ENCODE peak calls at places on chromosomes 16 and 17, in seven cellular contexts. W is stimulated activated CD4-positive, alpha-beta T cell treated with anti-CD3 and anti-CD28 coated beads, Interleukin-2, amount 100 ng/mL, for 4 hours; A is GM04504; O is G401; X is HCT116; F is T-cell; B is OCI-M1. K is an unnamed sample.
A peak's percentile ranks its signal among the peaks of the same experiment; 100 is the strongest.

GRCh38 chr17:14228903-14229302 is 7.8 kb downstream of the CDRT15 start:
- DNase-seq in F (no peak), W (no peak), B (no peak), O (no peak), X (no peak), A (peak; percentile 70), K (no peak)

GRCh38 chr16:559411-560207 is 585 bp upstream of the PRR35 start:
- DNase-seq in F (no peak), X (no peak), B (no peak), W (no peak), O (peak; percentile 51), A (no peak), K (no peak)

GRCh38 chr17:28545141-28545503 is 7.3 kb downstream of the UNC119 start:
- DNase-seq in A (no peak), F (no peak), B (no peak), W (no peak), O (no peak), X (no peak), K (no peak)

GRCh38 chr17:7352910-7353635 is 1.1 kb downstream of the KCTD11 start:
- DNase-seq in W (no peak), B (no peak), O (no peak), F (no peak), A (no peak), X (no peak), K (no peak)

GRCh38 chr17:62626719-62627218 is 701 bp upstream of the MRC2 start:
- DNase-seq in B (peak; percentile 77), A (peak; percentile 77), W (no peak), F (no peak), O (no peak), X (no peak), K (no peak)

GRCh38 chr16:3832669-3833068 is 47.8 kb downstream of the CREBBP start:
- DNase-seq in B (no peak), X (no peak), F (no peak), W (no peak), A (no peak), O (no peak), K (no peak)

GRCh38 chr17:81917565-81918332 is at the start of gene SIRT7:
- DNase-seq in O (peak; percentile 83), X (peak; percentile 39), A (peak; percentile 35), W (peak; percentile 73), F (peak; percentile 76), B (peak; percentile 92), K (peak; percentile 94)

GRCh38 chr17:43832168-43832975 is 574 bp downstream of the MPP3 start:
- DNase-seq in W (no peak), A (peak; percentile 32), F (no peak), O (peak; percentile 48), X (no peak), B (peak; percentile 40), K (no peak)

GRCh38 chr17:76266244-76266938 is 1.2 kb downstream of the UBALD2 start:
- DNase-seq in F (no peak), B (peak; percentile 50), W (no peak), A (no peak), X (no peak), O (no peak), K (peak; percentile 51)